ENCODE peak calls at places on chromosomes 12 and 14, in eight cellular contexts. One of them, this sample, is unnamed.

GRCh38 chr12:130978785-130979184 is 25.1 kb downstream of the ADGRD1 start:
- DNase-seq in OCI-LY7: peak; percentile 48
- DNase-seq in HepG2: no peak
- DNase-seq in substantia nigra: no peak
- DNase-seq in colonic mucosa: no peak
- DNase-seq in RWPE1: no peak
- DNase-seq in SK-N-SH: no peak
- DNase-seq in CD4-positive, alpha-beta T cell: no peak
- DNase-seq in this sample: no peak

GRCh38 chr14:49895480-49895879 is 2.6 kb downstream of the ARF6 start:
- DNase-seq in RWPE1: no peak
- DNase-seq in OCI-LY7: peak; percentile 34
- DNase-seq in colonic mucosa: peak; percentile 8
- DNase-seq in substantia nigra: no peak
- DNase-seq in CD4-positive, alpha-beta T cell: no peak
- DNase-seq in HepG2: no peak
- DNase-seq in SK-N-SH: no peak
- DNase-seq in this sample: no peak

GRCh38 chr14:103562385-103563088 is at the start of the genes BAG5 and COA8:
- DNase-seq in substantia nigra: peak; percentile 86
- DNase-seq in CD4-positive, alpha-beta T cell: peak; percentile 83
- DNase-seq in RWPE1: peak; percentile 87
- DNase-seq in OCI-LY7: peak; percentile 90
- DNase-seq in SK-N-SH: peak; percentile 96
- DNase-seq in colonic mucosa: peak; percentile 89
- DNase-seq in HepG2: peak; percentile 68
- DNase-seq in this sample: peak; percentile 74

GRCh38 chr14:43204816-43205215 is 1302.3 kb downstream of the FSCB start:
- DNase-seq in OCI-LY7: no peak
- DNase-seq in colonic mucosa: no peak
- DNase-seq in SK-N-SH: no peak
- DNase-seq in RWPE1: no peak
- DNase-seq in substantia nigra: no peak
- DNase-seq in CD4-positive, alpha-beta T cell: no peak
- DNase-seq in HepG2: no peak
- DNase-seq in this sample: no peak

GRCh38 chr14:32073537-32074189 is 3.4 kb upstream of the ARHGAP5 start:
- DNase-seq in substantia nigra: peak; percentile 1
- DNase-seq in colonic mucosa: peak; percentile 79
- DNase-seq in HepG2: peak; percentile 94
- DNase-seq in SK-N-SH: peak; percentile 61
- DNase-seq in CD4-positive, alpha-beta T cell: peak; percentile 28
- DNase-seq in OCI-LY7: peak; percentile 79
- DNase-seq in RWPE1: peak; percentile 67
- DNase-seq in this sample: peak; percentile 2

GRCh38 chr12:79012616-79013015 is 148.0 kb downstream of the SYT1 start:
- DNase-seq in CD4-positive, alpha-beta T cell: no peak
- DNase-seq in substantia nigra: no peak
- DNase-seq in colonic mucosa: no peak
- DNase-seq in HepG2: no peak
- DNase-seq in SK-N-SH: no peak
- DNase-seq in OCI-LY7: no peak
- DNase-seq in RWPE1: no peak
- DNase-seq in this sample: no peak

GRCh38 chr12:19894803-19895202 is 455.5 kb downstream of the AEBP2 start:
- DNase-seq in substantia nigra: no peak
- DNase-seq in OCI-LY7: no peak
- DNase-seq in CD4-positive, alpha-beta T cell: no peak
- DNase-seq in colonic mucosa: no peak
- DNase-seq in SK-N-SH: no peak
- DNase-seq in RWPE1: no peak
- DNase-seq in HepG2: no peak
- DNase-seq in this sample: no peak

GRCh38 chr14:96359959-96360358 is 3.2 kb downstream of the ATG2B start:
- DNase-seq in RWPE1: no peak
- DNase-seq in SK-N-SH: no peak
- DNase-seq in CD4-positive, alpha-beta T cell: no peak
- DNase-seq in colonic mucosa: no peak
- DNase-seq in HepG2: no peak
- DNase-seq in OCI-LY7: no peak
- DNase-seq in substantia nigra: no peak
- DNase-seq in this sample: no peak

GRCh38 chr12:79691299-79692248 is 810 bp upstream of the PAWR start:
- DNase-seq in HepG2: peak; percentile 39
- DNase-seq in colonic mucosa: peak; percentile 35
- DNase-seq in OCI-LY7: no peak
- DNase-seq in CD4-positive, alpha-beta T cell: no peak
- DNase-seq in SK-N-SH: peak; percentile 15
- DNase-seq in substantia nigra: no peak
- DNase-seq in RWPE1: peak; percentile 66
- DNase-seq in this sample: no peak

GRCh38 chr12:59486827-59487226 is 109.0 kb upstream of the SLC16A7 start:
- DNase-seq in colonic mucosa: no peak
- DNase-seq in RWPE1: peak; percentile 13
- DNase-seq in SK-N-SH: no peak
- DNase-seq in CD4-positive, alpha-beta T cell: no peak
- DNase-seq in substantia nigra: no peak
- DNase-seq in HepG2: no peak
- DNase-seq in OCI-LY7: no peak
- DNase-seq in this sample: no peak

GRCh38 chr14:83799230-83799629 is 1730.7 kb upstream of the FLRT2 start:
- DNase-seq in RWPE1: no peak
- DNase-seq in OCI-LY7: no peak
- DNase-seq in HepG2: no peak
- DNase-seq in colonic mucosa: no peak
- DNase-seq in substantia nigra: no peak
- DNase-seq in CD4-positive, alpha-beta T cell: no peak
- DNase-seq in SK-N-SH: no peak
- DNase-seq in this sample: no peak

GRCh38 chr14:73825551-73826188 is 26.0 kb upstream of the PTGR2 start:
- DNase-seq in RWPE1: peak; percentile 90
- DNase-seq in HepG2: peak; percentile 69
- DNase-seq in substantia nigra: peak; percentile 84
- DNase-seq in OCI-LY7: peak; percentile 86
- DNase-seq in SK-N-SH: peak; percentile 90
- DNase-seq in colonic mucosa: peak; percentile 94
- DNase-seq in CD4-positive, alpha-beta T cell: peak; percentile 77
- DNase-seq in this sample: peak; percentile 76

GRCh38 chr14:30551460-30551859 is 7.5 kb upstream of the G2E3 start:
- DNase-seq in substantia nigra: no peak
- DNase-seq in colonic mucosa: no peak
- DNase-seq in RWPE1: no peak
- DNase-seq in SK-N-SH: no peak
- DNase-seq in HepG2: peak; percentile 31
- DNase-seq in OCI-LY7: no peak
- DNase-seq in CD4-positive, alpha-beta T cell: no peak
- DNase-seq in this sample: no peak

GRCh38 chr12:85275359-85275758 is 4.7 kb upstream of the ALX1 start:
- DNase-seq in RWPE1: no peak
- DNase-seq in SK-N-SH: no peak
- DNase-seq in OCI-LY7: no peak
- DNase-seq in substantia nigra: no peak
- DNase-seq in CD4-positive, alpha-beta T cell: no peak
- DNase-seq in colonic mucosa: no peak
- DNase-seq in HepG2: no peak
- DNase-seq in this sample: no peak

GRCh38 chr12:65123435-65124063 is 2.4 kb upstream of the WIF1 start:
- DNase-seq in CD4-positive, alpha-beta T cell: no peak
- DNase-seq in colonic mucosa: peak; percentile 33
- DNase-seq in substantia nigra: no peak
- DNase-seq in HepG2: peak; percentile 15
- DNase-seq in RWPE1: peak; percentile 6
- DNase-seq in OCI-LY7: peak; percentile 48
- DNase-seq in SK-N-SH: peak; percentile 15
- DNase-seq in this sample: no peak

GRCh38 chr14:59395672-59396071 is 69.5 kb downstream of the GPR135 start:
- DNase-seq in CD4-positive, alpha-beta T cell: no peak
- DNase-seq in substantia nigra: no peak
- DNase-seq in SK-N-SH: no peak
- DNase-seq in OCI-LY7: no peak
- DNase-seq in HepG2: no peak
- DNase-seq in RWPE1: no peak
- DNase-seq in colonic mucosa: no peak
- DNase-seq in this sample: no peak

GRCh38 chr12:132955933-132956725 is at the start of gene ZNF605:
- DNase-seq in RWPE1: peak; percentile 88
- DNase-seq in substantia nigra: peak; percentile 89
- DNase-seq in colonic mucosa: peak; percentile 89
- DNase-seq in HepG2: peak; percentile 79
- DNase-seq in CD4-positive, alpha-beta T cell: peak; percentile 78
- DNase-seq in OCI-LY7: peak; percentile 89
- DNase-seq in SK-N-SH: peak; percentile 97
- DNase-seq in this sample: peak; percentile 71

GRCh38 chr14:29630566-29631160 is 297.0 kb downstream of the PRKD1 start:
- DNase-seq in RWPE1: peak; percentile 1
- DNase-seq in colonic mucosa: no peak
- DNase-seq in OCI-LY7: no peak
- DNase-seq in CD4-positive, alpha-beta T cell: no peak
- DNase-seq in substantia nigra: no peak
- DNase-seq in SK-N-SH: no peak
- DNase-seq in HepG2: no peak
- DNase-seq in this sample: no peak

GRCh38 chr12:121423253-121423652 is 23.3 kb downstream of the RNF34 start:
- DNase-seq in CD4-positive, alpha-beta T cell: no peak
- DNase-seq in HepG2: no peak
- DNase-seq in SK-N-SH: no peak
- DNase-seq in substantia nigra: peak; percentile 49
- DNase-seq in OCI-LY7: no peak
- DNase-seq in colonic mucosa: no peak
- DNase-seq in RWPE1: no peak
- DNase-seq in this sample: no peak
- H3K27ac ChIP-seq in CD4-positive, alpha-beta T cell: no peak overlapping the region
- H3K27ac ChIP-seq in HepG2: no peak overlapping the region
- H3K27ac ChIP-seq in SK-N-SH: no peak overlapping the region
- H3K27ac ChIP-seq in substantia nigra: peak overlapping the region; percentile 41
- H3K27ac ChIP-seq in OCI-LY7: peak overlapping the region; percentile 94
- H3K27ac ChIP-seq in colonic mucosa: no peak overlapping the region
- H3K27ac ChIP-seq in RWPE1: no peak overlapping the region
- H3K27ac ChIP-seq in this sample: no peak overlapping the region

DNA sequence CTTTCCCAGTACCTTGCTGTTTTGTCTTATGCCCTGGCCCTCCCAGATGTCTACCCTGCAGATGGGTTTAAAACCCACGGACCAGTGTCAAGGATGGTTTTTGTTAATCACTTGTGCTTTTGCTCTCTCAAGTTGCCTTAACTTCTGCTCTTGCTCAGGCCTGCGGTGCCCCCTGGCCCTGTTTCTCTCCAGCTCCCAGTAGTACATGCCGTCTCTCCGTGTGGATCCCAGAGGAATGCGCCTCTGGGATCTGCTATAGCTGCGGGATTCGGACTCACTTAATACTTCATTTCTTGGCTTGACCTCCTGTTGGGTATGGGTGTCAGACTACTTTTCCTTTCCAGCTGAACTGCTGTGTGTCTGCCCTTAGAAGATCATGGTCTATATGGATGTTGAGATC is 14.5 kb downstream of the PLEKHG3 start:
- DNase-seq in HepG2: no peak
- DNase-seq in SK-N-SH: no peak
- DNase-seq in RWPE1: no peak
- DNase-seq in colonic mucosa: no peak
- DNase-seq in CD4-positive, alpha-beta T cell: no peak
- DNase-seq in substantia nigra: no peak
- DNase-seq in OCI-LY7: no peak
- DNase-seq in this sample: no peak
- H3K27ac ChIP-seq in HepG2: no peak overlapping the region
- H3K27ac ChIP-seq in SK-N-SH: no peak overlapping the region
- H3K27ac ChIP-seq in RWPE1: peak overlapping the region; percentile 53
- H3K27ac ChIP-seq in colonic mucosa: peak overlapping the region; percentile 92
- H3K27ac ChIP-seq in CD4-positive, alpha-beta T cell: no peak overlapping the region
- H3K27ac ChIP-seq in substantia nigra: peak overlapping the region; percentile 92
- H3K27ac ChIP-seq in OCI-LY7: no peak overlapping the region
- H3K27ac ChIP-seq in this sample: peak overlapping the region; percentile 89

DNA sequence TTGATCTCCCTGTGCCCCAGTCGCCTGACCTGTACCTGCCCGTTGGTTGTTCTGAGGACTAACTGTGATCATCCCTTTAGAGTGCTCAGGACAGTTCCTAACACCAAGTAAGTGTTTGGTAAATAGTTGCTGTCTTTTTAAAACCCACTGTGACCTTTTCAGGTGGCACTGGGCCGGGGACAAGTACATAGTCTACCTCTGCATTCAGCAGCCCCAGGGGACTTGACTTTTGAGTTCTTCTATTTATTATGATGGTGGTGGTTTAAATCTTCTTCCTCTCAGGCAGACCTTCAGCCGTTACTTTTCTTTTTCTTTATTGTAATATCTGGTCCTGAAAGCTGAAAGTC is 38.8 kb downstream of the EVL start:
- DNase-seq in RWPE1: no peak
- DNase-seq in substantia nigra: no peak
- DNase-seq in CD4-positive, alpha-beta T cell: no peak
- DNase-seq in SK-N-SH: no peak
- DNase-seq in colonic mucosa: no peak
- DNase-seq in OCI-LY7: no peak
- DNase-seq in HepG2: no peak
- DNase-seq in this sample: no peak
- H3K27ac ChIP-seq in RWPE1: peak overlapping the region; percentile 35
- H3K27ac ChIP-seq in substantia nigra: peak overlapping the region; percentile 69
- H3K27ac ChIP-seq in CD4-positive, alpha-beta T cell: peak overlapping the region; percentile 85
- H3K27ac ChIP-seq in SK-N-SH: no peak overlapping the region
- H3K27ac ChIP-seq in colonic mucosa: no peak overlapping the region
- H3K27ac ChIP-seq in OCI-LY7: peak overlapping the region; percentile 4
- H3K27ac ChIP-seq in HepG2: no peak overlapping the region
- H3K27ac ChIP-seq in this sample: peak overlapping the region; percentile 18

GRCh38 chr12:57150400-57150799 is 3.0 kb upstream of the LRP1-AS start:
- DNase-seq in SK-N-SH: no peak
- DNase-seq in colonic mucosa: no peak
- DNase-seq in HepG2: no peak
- DNase-seq in RWPE1: no peak
- DNase-seq in OCI-LY7: no peak
- DNase-seq in substantia nigra: no peak
- DNase-seq in CD4-positive, alpha-beta T cell: no peak
- DNase-seq in this sample: no peak
- H3K27ac ChIP-seq in SK-N-SH: peak overlapping the region; percentile 97
- H3K27ac ChIP-seq in colonic mucosa: peak overlapping the region; percentile 84
- H3K27ac ChIP-seq in HepG2: peak overlapping the region; percentile 92
- H3K27ac ChIP-seq in RWPE1: peak overlapping the region; percentile 98
- H3K27ac ChIP-seq in OCI-LY7: no peak overlapping the region
- H3K27ac ChIP-seq in substantia nigra: peak overlapping the region; percentile 74
- H3K27ac ChIP-seq in CD4-positive, alpha-beta T cell: no peak overlapping the region
- H3K27ac ChIP-seq in this sample: peak overlapping the region; percentile 86

DNA sequence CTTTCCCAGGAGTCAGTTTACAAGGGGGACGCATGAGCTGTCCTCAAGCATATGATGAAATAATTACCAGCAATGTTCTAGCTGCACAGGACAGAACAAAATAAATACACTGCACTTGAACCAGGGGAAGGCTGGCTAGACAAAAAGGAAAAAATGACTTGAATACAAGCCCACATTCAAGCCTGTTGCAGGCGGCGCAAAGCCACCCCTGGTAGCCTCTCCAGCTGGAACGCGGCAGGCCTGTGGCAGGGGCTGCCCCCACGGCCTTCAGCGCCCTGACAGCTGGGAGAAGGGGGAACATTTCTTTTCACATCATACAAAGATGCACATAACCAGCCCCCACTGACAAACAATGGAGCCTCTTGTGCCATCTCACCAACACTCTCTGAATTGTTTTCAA is 57.1 kb downstream of the TRAFD1 start:
- DNase-seq in HepG2: no peak
- DNase-seq in RWPE1: no peak
- DNase-seq in colonic mucosa: no peak
- DNase-seq in CD4-positive, alpha-beta T cell: no peak
- DNase-seq in SK-N-SH: no peak
- DNase-seq in OCI-LY7: no peak
- DNase-seq in substantia nigra: peak; percentile 89
- DNase-seq in this sample: peak; percentile 87
- H3K27ac ChIP-seq in HepG2: no peak overlapping the region
- H3K27ac ChIP-seq in RWPE1: no peak overlapping the region
- H3K27ac ChIP-seq in colonic mucosa: no peak overlapping the region
- H3K27ac ChIP-seq in CD4-positive, alpha-beta T cell: no peak overlapping the region
- H3K27ac ChIP-seq in SK-N-SH: no peak overlapping the region
- H3K27ac ChIP-seq in OCI-LY7: no peak overlapping the region
- H3K27ac ChIP-seq in substantia nigra: peak overlapping the region; percentile 97
- H3K27ac ChIP-seq in this sample: peak overlapping the region; percentile 97

GRCh38 chr12:121992059-121992879 is 29.4 kb upstream of the BCL7A start:
- DNase-seq in OCI-LY7: no peak
- DNase-seq in colonic mucosa: no peak
- DNase-seq in HepG2: peak; percentile 39
- DNase-seq in RWPE1: peak; percentile 96
- DNase-seq in SK-N-SH: no peak
- DNase-seq in substantia nigra: peak; percentile 24
- DNase-seq in CD4-positive, alpha-beta T cell: peak; percentile 21
- DNase-seq in this sample: peak; percentile 12
- H3K27ac ChIP-seq in OCI-LY7: peak overlapping the region; percentile 56
- H3K27ac ChIP-seq in colonic mucosa: no peak overlapping the region
- H3K27ac ChIP-seq in HepG2: no peak overlapping the region
- H3K27ac ChIP-seq in RWPE1: peak overlapping the region; percentile 97
- H3K27ac ChIP-seq in SK-N-SH: no peak overlapping the region
- H3K27ac ChIP-seq in substantia nigra: no peak overlapping the region
- H3K27ac ChIP-seq in CD4-positive, alpha-beta T cell: no peak overlapping the region
- H3K27ac ChIP-seq in this sample: no peak overlapping the region